ENCODE peak calls at places on chromosomes 11 and 22, in five cellular contexts. One of them, this sample, is unnamed.

GRCh38 chr11:2303627-2304155 is 1.9 kb downstream of the TSPAN32 start:
- DNase-seq in IMR-90: no peak
- DNase-seq in HCT116: no peak
- DNase-seq in PC-3: no peak
- DNase-seq in neural progenitor cell: no peak
- DNase-seq in this sample: no peak

GRCh38 chr11:104089481-104089880 is 53.0 kb downstream of the DDI1 start:
- DNase-seq in HCT116: no peak
- DNase-seq in IMR-90: no peak
- DNase-seq in PC-3: no peak
- DNase-seq in neural progenitor cell: no peak
- DNase-seq in this sample: no peak

GRCh38 chr11:86360775-86361395 is 13.8 kb upstream of the CCDC81 start:
- DNase-seq in IMR-90: peak; percentile 73
- DNase-seq in HCT116: peak; percentile 23
- DNase-seq in neural progenitor cell: peak; percentile 48
- DNase-seq in PC-3: peak; percentile 62
- DNase-seq in this sample: peak; percentile 31

GRCh38 chr11:59865031-59865430 is 1.3 kb downstream of the TCN1 start:
- DNase-seq in PC-3: peak; percentile 86
- DNase-seq in neural progenitor cell: no peak
- DNase-seq in IMR-90: no peak
- DNase-seq in HCT116: peak; percentile 48
- DNase-seq in this sample: peak; percentile 82

GRCh38 chr11:113644605-113645004 is 61.5 kb downstream of the TMPRSS5 start:
- DNase-seq in PC-3: no peak
- DNase-seq in HCT116: no peak
- DNase-seq in neural progenitor cell: no peak
- DNase-seq in IMR-90: no peak
- DNase-seq in this sample: no peak

GRCh38 chr11:128328955-128329551 is 258.3 kb downstream of the ETS1 start:
- DNase-seq in HCT116: no peak
- DNase-seq in neural progenitor cell: no peak
- DNase-seq in IMR-90: no peak
- DNase-seq in PC-3: no peak
- DNase-seq in this sample: no peak

GRCh38 chr11:120564573-120565301 is 53.2 kb downstream of the GRIK4 start:
- DNase-seq in PC-3: no peak
- DNase-seq in HCT116: no peak
- DNase-seq in IMR-90: peak; percentile 75
- DNase-seq in neural progenitor cell: peak; percentile 74
- DNase-seq in this sample: no peak

GRCh38 chr11:12430912-12431311 is 53.5 kb downstream of the PARVA start:
- DNase-seq in IMR-90: peak; percentile 91
- DNase-seq in HCT116: no peak
- DNase-seq in PC-3: peak; percentile 75
- DNase-seq in neural progenitor cell: no peak
- DNase-seq in this sample: peak; percentile 90

GRCh38 chr11:27254744-27255446 is 108.1 kb downstream of the CCDC34 start:
- DNase-seq in neural progenitor cell: no peak
- DNase-seq in PC-3: no peak
- DNase-seq in IMR-90: peak; percentile 54
- DNase-seq in HCT116: no peak
- DNase-seq in this sample: peak; percentile 18

GRCh38 chr11:18731949-18732821 is 6.2 kb upstream of the IGSF22 start:
- DNase-seq in HCT116: peak; percentile 19
- DNase-seq in neural progenitor cell: peak; percentile 47
- DNase-seq in IMR-90: peak; percentile 38
- DNase-seq in PC-3: peak; percentile 70
- DNase-seq in this sample: peak; percentile 24

GRCh38 chr11:57662893-57663292 is 5.0 kb upstream of the ZDHHC5 start:
- DNase-seq in neural progenitor cell: no peak
- DNase-seq in IMR-90: no peak
- DNase-seq in HCT116: no peak
- DNase-seq in PC-3: peak; percentile 40
- DNase-seq in this sample: no peak

GRCh38 chr11:36389811-36390210 is 93.7 kb downstream of the PRR5L start:
- DNase-seq in neural progenitor cell: no peak
- DNase-seq in PC-3: peak; percentile 16
- DNase-seq in IMR-90: peak; percentile 25
- DNase-seq in HCT116: no peak
- DNase-seq in this sample: peak; percentile 13

GRCh38 chr22:27314276-27314807 is 487.2 kb downstream of the MN1 start:
- DNase-seq in IMR-90: no peak
- DNase-seq in PC-3: no peak
- DNase-seq in HCT116: no peak
- DNase-seq in neural progenitor cell: no peak
- DNase-seq in this sample: no peak

GRCh38 chr11:61486004-61486615 is 22.4 kb upstream of the LRRC10B start:
- DNase-seq in PC-3: no peak
- DNase-seq in HCT116: no peak
- DNase-seq in neural progenitor cell: no peak
- DNase-seq in IMR-90: no peak
- DNase-seq in this sample: no peak

GRCh38 chr11:44858796-44859527 is 91.7 kb downstream of the TP53I11 start:
- DNase-seq in HCT116: no peak
- DNase-seq in neural progenitor cell: peak; percentile 50
- DNase-seq in PC-3: no peak
- DNase-seq in IMR-90: no peak
- DNase-seq in this sample: no peak

GRCh38 chr11:86954288-86955110 is 696 bp downstream of the FZD4 start:
- DNase-seq in neural progenitor cell: peak; percentile 68
- DNase-seq in HCT116: no peak
- DNase-seq in IMR-90: no peak
- DNase-seq in PC-3: no peak
- DNase-seq in this sample: peak; percentile 6

GRCh38 chr11:105458071-105458470 is 151.8 kb upstream of the GRIA4 start:
- DNase-seq in neural progenitor cell: no peak
- DNase-seq in HCT116: no peak
- DNase-seq in PC-3: no peak
- DNase-seq in IMR-90: no peak
- DNase-seq in this sample: no peak

GRCh38 chr22:27786253-27786898 is 15.2 kb downstream of the MN1 start:
- DNase-seq in IMR-90: no peak
- DNase-seq in HCT116: no peak
- DNase-seq in PC-3: no peak
- DNase-seq in neural progenitor cell: no peak
- DNase-seq in this sample: no peak

GRCh38 chr11:45920531-45921477 is 1.7 kb upstream of the LARGE2 start:
- DNase-seq in PC-3: no peak
- DNase-seq in neural progenitor cell: peak; percentile 33
- DNase-seq in IMR-90: no peak
- DNase-seq in HCT116: no peak
- DNase-seq in this sample: no peak

GRCh38 chr11:45917623-45918330 is at the start of gene PEX16:
- DNase-seq in PC-3: peak; percentile 96
- DNase-seq in HCT116: peak; percentile 87
- DNase-seq in neural progenitor cell: peak; percentile 98
- DNase-seq in IMR-90: peak; percentile 100
- DNase-seq in this sample: peak; percentile 99

GRCh38 chr11:45919806-45920530 is 2.3 kb upstream of the PEX16 start:
- DNase-seq in neural progenitor cell: peak; percentile 85
- DNase-seq in PC-3: no peak
- DNase-seq in HCT116: no peak
- DNase-seq in IMR-90: no peak
- DNase-seq in this sample: no peak

GRCh38 chr11:45918331-45918941 is 759 bp upstream of the PEX16 start:
- DNase-seq in HCT116: no peak
- DNase-seq in PC-3: peak; percentile 70
- DNase-seq in IMR-90: peak; percentile 64
- DNase-seq in neural progenitor cell: peak; percentile 79
- DNase-seq in this sample: peak; percentile 60

DNA sequence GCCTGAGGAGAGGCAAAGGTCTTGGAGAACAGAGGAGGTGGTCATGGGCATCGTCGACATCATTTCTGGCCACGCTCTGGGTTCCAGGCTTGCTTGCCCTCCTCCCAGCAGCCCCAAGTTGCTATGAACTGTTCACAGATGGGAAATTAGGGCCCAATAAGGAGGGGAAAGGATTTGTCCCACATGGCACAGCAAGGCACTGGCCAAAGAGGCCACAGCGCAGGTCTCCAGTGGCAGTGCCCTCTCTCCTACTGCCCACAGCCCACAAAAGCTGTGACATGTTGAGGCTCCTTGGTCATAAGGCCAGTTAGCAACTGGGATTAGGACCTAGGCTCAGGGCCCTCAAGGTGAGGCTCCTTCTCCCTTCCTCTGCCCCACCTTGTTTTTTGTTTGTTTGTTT is 1.6 kb upstream of the PEX16 start:
- DNase-seq in HCT116: no peak
- DNase-seq in PC-3: no peak
- DNase-seq in IMR-90: no peak
- DNase-seq in neural progenitor cell: no peak
- DNase-seq in this sample: no peak
- H2AFZ ChIP-seq in HCT116: peak overlapping the region; percentile 40
- H2AFZ ChIP-seq in PC-3: no peak overlapping the region
- H2AFZ ChIP-seq in IMR-90: peak overlapping the region; percentile 19
- H2AFZ ChIP-seq in neural progenitor cell: no peak overlapping the region
- H2AFZ ChIP-seq in this sample: no peak overlapping the region

GRCh38 chr11:64284962-64285884 is at the start of gene GPR137:
- DNase-seq in PC-3: peak; percentile 79
- DNase-seq in neural progenitor cell: peak; percentile 93
- DNase-seq in HCT116: no peak
- DNase-seq in IMR-90: peak; percentile 56
- DNase-seq in this sample: peak; percentile 79
- TF ChIP-seq CTCF in PC-3: no peak
- TF ChIP-seq CTCF in neural progenitor cell: peak; percentile 31
- TF ChIP-seq CTCF in HCT116: no peak
- TF ChIP-seq CTCF in IMR-90: no peak
- TF ChIP-seq CTCF in this sample: no peak

GRCh38 chr11:65576232-65576866 is 496 bp downstream of the EHBP1L1 start:
- DNase-seq in IMR-90: no peak
- DNase-seq in neural progenitor cell: no peak
- DNase-seq in HCT116: no peak
- DNase-seq in PC-3: no peak
- DNase-seq in this sample: no peak

GRCh38 chr11:65574147-65574962 is 1.5 kb upstream of the EHBP1L1 start:
- DNase-seq in HCT116: peak; percentile 83
- DNase-seq in neural progenitor cell: peak; percentile 94
- DNase-seq in PC-3: peak; percentile 98
- DNase-seq in IMR-90: peak; percentile 95
- DNase-seq in this sample: peak; percentile 88

GRCh38 chr11:65574963-65575567 is 788 bp upstream of the EHBP1L1 start:
- DNase-seq in PC-3: peak; percentile 44
- DNase-seq in neural progenitor cell: no peak
- DNase-seq in IMR-90: no peak
- DNase-seq in HCT116: no peak
- DNase-seq in this sample: no peak

GRCh38 chr11:65576867-65577755 is 1.3 kb downstream of the EHBP1L1 start:
- DNase-seq in HCT116: no peak
- DNase-seq in neural progenitor cell: no peak
- DNase-seq in PC-3: peak; percentile 94
- DNase-seq in IMR-90: peak; percentile 43
- DNase-seq in this sample: peak; percentile 86

GRCh38 chr11:65575568-65576231 is at the start of gene EHBP1L1:
- DNase-seq in IMR-90: peak; percentile 28
- DNase-seq in neural progenitor cell: peak; percentile 77
- DNase-seq in HCT116: no peak
- DNase-seq in PC-3: peak; percentile 70
- DNase-seq in this sample: peak; percentile 46
- H2AFZ ChIP-seq in IMR-90: peak within 1 kb of the TSS; percentile 90
- H2AFZ ChIP-seq in neural progenitor cell: peak within 1 kb of the TSS; percentile 68
- H2AFZ ChIP-seq in HCT116: no peak within 1 kb of the TSS
- H2AFZ ChIP-seq in PC-3: peak within 1 kb of the TSS; percentile 64
- H2AFZ ChIP-seq in this sample: peak within 1 kb of the TSS; percentile 7

DNA sequence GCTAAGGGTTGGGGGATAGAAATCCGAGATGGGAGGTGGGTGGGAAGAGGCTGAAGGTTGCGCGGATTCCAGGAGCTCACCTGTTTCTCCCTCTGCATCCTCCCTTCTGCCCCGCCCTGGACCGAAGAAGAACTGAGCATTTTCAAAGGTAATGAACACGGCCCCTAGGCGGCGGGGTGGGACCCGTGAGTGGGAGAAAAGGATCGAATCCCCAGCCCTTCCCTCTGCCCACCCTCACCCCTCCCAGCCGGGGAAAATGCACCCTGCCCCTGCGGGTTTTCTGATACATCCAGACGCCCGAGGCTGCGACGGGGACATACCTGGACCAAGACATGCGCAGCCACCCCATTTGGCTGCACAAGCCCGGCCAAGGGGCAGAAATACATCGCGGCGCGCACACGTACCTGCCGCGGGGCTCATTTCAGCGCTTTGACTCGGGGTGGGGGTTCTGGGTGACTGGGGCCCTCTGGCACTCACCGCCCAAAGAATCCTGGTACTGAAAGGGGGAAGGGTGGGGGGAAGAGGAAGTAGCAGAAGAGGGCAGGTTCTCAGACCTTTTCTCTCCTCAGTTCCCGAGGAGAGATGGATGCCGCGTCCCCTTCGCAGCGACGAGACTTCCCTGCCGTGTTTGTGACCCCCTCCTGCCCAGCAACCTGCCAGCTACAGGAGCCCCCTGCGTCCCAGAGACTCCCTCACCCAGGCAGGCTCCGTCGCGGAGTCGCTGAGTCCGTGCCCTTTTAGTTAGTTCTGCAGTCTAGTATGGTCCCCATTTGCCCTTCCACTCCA is 6.0 kb downstream of the VSIG2 start:
- DNase-seq in HCT116: no peak
- DNase-seq in neural progenitor cell: peak; percentile 50
- DNase-seq in IMR-90: no peak
- DNase-seq in PC-3: no peak
- DNase-seq in this sample: no peak
- TF ChIP-seq CTCF in HCT116: peak; percentile 32
- TF ChIP-seq CTCF in neural progenitor cell: peak; percentile 44
- TF ChIP-seq CTCF in IMR-90: peak; percentile 11
- TF ChIP-seq CTCF in PC-3: peak; percentile 14
- TF ChIP-seq CTCF in this sample: peak; percentile 26

DNA sequence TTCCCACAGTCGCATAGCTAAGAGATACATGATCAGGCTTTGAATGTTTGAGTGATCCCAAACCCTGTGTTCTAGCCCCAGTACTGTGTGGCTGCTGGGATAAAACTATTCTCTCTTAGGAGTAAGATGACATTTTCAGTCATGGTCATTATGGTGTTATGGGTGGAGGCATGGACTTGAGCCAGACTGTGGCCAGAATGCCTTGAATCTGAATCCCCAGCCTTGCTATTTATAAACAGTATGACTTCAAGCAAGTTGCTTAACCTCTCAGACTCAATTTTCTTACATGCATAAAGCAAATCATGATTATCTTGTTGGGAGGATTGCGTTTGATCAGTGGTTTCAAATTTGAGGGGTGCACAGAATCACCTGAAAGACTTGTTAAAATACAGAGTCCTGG is 571.6 kb downstream of the METTL15 start:
- DNase-seq in HCT116: no peak
- DNase-seq in neural progenitor cell: no peak
- DNase-seq in IMR-90: peak; percentile 88
- DNase-seq in PC-3: no peak
- DNase-seq in this sample: no peak
- H2AFZ ChIP-seq in HCT116: no peak overlapping the region
- H2AFZ ChIP-seq in neural progenitor cell: no peak overlapping the region
- H2AFZ ChIP-seq in IMR-90: no peak overlapping the region
- H2AFZ ChIP-seq in PC-3: no peak overlapping the region
- H2AFZ ChIP-seq in this sample: no peak overlapping the region

DNA sequence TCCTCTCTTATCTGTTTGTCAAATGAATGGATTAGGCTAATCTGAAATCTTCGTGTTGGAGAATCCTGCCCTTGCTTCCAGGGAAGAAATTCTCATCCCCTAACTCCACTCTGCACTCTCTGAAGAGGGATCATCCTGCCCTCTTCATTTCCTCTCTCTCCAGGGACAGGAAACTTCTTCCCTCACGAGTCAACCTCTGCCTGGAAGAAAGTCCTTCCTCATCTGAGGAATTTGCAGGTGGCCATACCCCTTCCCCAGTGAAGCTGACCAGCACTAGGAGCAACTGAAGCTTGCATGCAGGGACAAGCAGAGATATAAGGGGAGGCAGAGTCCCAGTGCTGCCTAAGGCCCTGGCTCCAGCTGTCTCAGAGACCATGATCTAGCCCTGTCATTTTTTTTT is 3.6 kb upstream of the PHOX2A start:
- DNase-seq in PC-3: no peak
- DNase-seq in IMR-90: no peak
- DNase-seq in HCT116: no peak
- DNase-seq in neural progenitor cell: no peak
- DNase-seq in this sample: no peak
- TF ChIP-seq CTCF in PC-3: no peak
- TF ChIP-seq CTCF in IMR-90: no peak
- TF ChIP-seq CTCF in HCT116: no peak
- TF ChIP-seq CTCF in neural progenitor cell: no peak
- TF ChIP-seq CTCF in this sample: no peak

This sample was measured in mammary epithelial cell.